ENCODE peak calls at places on chromosome 7, in five cellular contexts. One of them, this sample, is unnamed.

GRCh38 chr7:86943447-86943846 is 116.0 kb downstream of the ELAPOR2 start:
- DNase-seq in EL: no peak
- DNase-seq in natural killer cell treated with Interleukin-12 subunit alpha and Interleukin-12 subunit beta and Interleukin-15 and Interleukin-18, amount 100 ng/mL, for 72 hours: no peak
- DNase-seq in EH: no peak
- DNase-seq in hepatocyte: no peak
- DNase-seq in this sample: no peak

GRCh38 chr7:2143450-2143849 is 89.3 kb downstream of the MAD1L1 start:
- DNase-seq in EH: no peak
- DNase-seq in natural killer cell treated with Interleukin-12 subunit alpha and Interleukin-12 subunit beta and Interleukin-15 and Interleukin-18, amount 100 ng/mL, for 72 hours: no peak
- DNase-seq in hepatocyte: no peak
- DNase-seq in EL: no peak
- DNase-seq in this sample: no peak

GRCh38 chr7:69434350-69434749 is 163.9 kb upstream of the AUTS2 start:
- DNase-seq in natural killer cell treated with Interleukin-12 subunit alpha and Interleukin-12 subunit beta and Interleukin-15 and Interleukin-18, amount 100 ng/mL, for 72 hours: no peak
- DNase-seq in EH: no peak
- DNase-seq in EL: no peak
- DNase-seq in hepatocyte: no peak
- DNase-seq in this sample: peak; percentile 5

GRCh38 chr7:148856035-148856881 is 27.8 kb downstream of the EZH2 start:
- DNase-seq in natural killer cell treated with Interleukin-12 subunit alpha and Interleukin-12 subunit beta and Interleukin-15 and Interleukin-18, amount 100 ng/mL, for 72 hours: no peak
- DNase-seq in EH: peak; percentile 38
- DNase-seq in hepatocyte: peak; percentile 27
- DNase-seq in EL: peak; percentile 18
- DNase-seq in this sample: peak; percentile 58

GRCh38 chr7:140206963-140207362 is 30.2 kb upstream of the KDM7A start:
- DNase-seq in EL: no peak
- DNase-seq in hepatocyte: no peak
- DNase-seq in EH: no peak
- DNase-seq in natural killer cell treated with Interleukin-12 subunit alpha and Interleukin-12 subunit beta and Interleukin-15 and Interleukin-18, amount 100 ng/mL, for 72 hours: no peak
- DNase-seq in this sample: no peak

GRCh38 chr7:141053626-141054025 is 20.2 kb upstream of the TMEM178B start:
- DNase-seq in natural killer cell treated with Interleukin-12 subunit alpha and Interleukin-12 subunit beta and Interleukin-15 and Interleukin-18, amount 100 ng/mL, for 72 hours: peak; percentile 94
- DNase-seq in hepatocyte: no peak
- DNase-seq in EL: peak; percentile 74
- DNase-seq in EH: peak; percentile 12
- DNase-seq in this sample: no peak

GRCh38 chr7:101527844-101528667 is 101.0 kb downstream of the MYL10 start:
- DNase-seq in hepatocyte: no peak
- DNase-seq in EL: peak; percentile 77
- DNase-seq in natural killer cell treated with Interleukin-12 subunit alpha and Interleukin-12 subunit beta and Interleukin-15 and Interleukin-18, amount 100 ng/mL, for 72 hours: no peak
- DNase-seq in EH: peak; percentile 92
- DNase-seq in this sample: peak; percentile 8

GRCh38 chr7:136947347-136947746 is 78.9 kb downstream of the CHRM2 start:
- DNase-seq in natural killer cell treated with Interleukin-12 subunit alpha and Interleukin-12 subunit beta and Interleukin-15 and Interleukin-18, amount 100 ng/mL, for 72 hours: no peak
- DNase-seq in hepatocyte: no peak
- DNase-seq in EH: peak; percentile 57
- DNase-seq in EL: peak; percentile 61
- DNase-seq in this sample: no peak

GRCh38 chr7:106126170-106126938 is 14.2 kb upstream of the SYPL1 start:
- DNase-seq in EH: peak; percentile 75
- DNase-seq in hepatocyte: no peak
- DNase-seq in natural killer cell treated with Interleukin-12 subunit alpha and Interleukin-12 subunit beta and Interleukin-15 and Interleukin-18, amount 100 ng/mL, for 72 hours: no peak
- DNase-seq in EL: peak; percentile 72
- DNase-seq in this sample: peak; percentile 59

GRCh38 chr7:151311294-151311864 is 30.2 kb upstream of the NUB1 start:
- DNase-seq in hepatocyte: no peak
- DNase-seq in EH: no peak
- DNase-seq in natural killer cell treated with Interleukin-12 subunit alpha and Interleukin-12 subunit beta and Interleukin-15 and Interleukin-18, amount 100 ng/mL, for 72 hours: no peak
- DNase-seq in EL: no peak
- DNase-seq in this sample: peak; percentile 61

GRCh38 chr7:36806897-36807296 is 82.6 kb upstream of the AOAH start:
- DNase-seq in EH: no peak
- DNase-seq in natural killer cell treated with Interleukin-12 subunit alpha and Interleukin-12 subunit beta and Interleukin-15 and Interleukin-18, amount 100 ng/mL, for 72 hours: no peak
- DNase-seq in EL: no peak
- DNase-seq in hepatocyte: no peak
- DNase-seq in this sample: no peak

GRCh38 chr7:17369686-17370426 is 71.4 kb downstream of the AHR start:
- DNase-seq in hepatocyte: peak; percentile 74
- DNase-seq in EL: peak; percentile 83
- DNase-seq in natural killer cell treated with Interleukin-12 subunit alpha and Interleukin-12 subunit beta and Interleukin-15 and Interleukin-18, amount 100 ng/mL, for 72 hours: no peak
- DNase-seq in EH: peak; percentile 88
- DNase-seq in this sample: peak; percentile 89

GRCh38 chr7:4037877-4038276 is 644.2 kb upstream of the FOXK1 start:
- DNase-seq in natural killer cell treated with Interleukin-12 subunit alpha and Interleukin-12 subunit beta and Interleukin-15 and Interleukin-18, amount 100 ng/mL, for 72 hours: no peak
- DNase-seq in hepatocyte: no peak
- DNase-seq in EH: no peak
- DNase-seq in EL: no peak
- DNase-seq in this sample: no peak

GRCh38 chr7:54969190-54969967 is 49.4 kb upstream of the EGFR start:
- DNase-seq in EL: peak; percentile 37
- DNase-seq in hepatocyte: no peak
- DNase-seq in natural killer cell treated with Interleukin-12 subunit alpha and Interleukin-12 subunit beta and Interleukin-15 and Interleukin-18, amount 100 ng/mL, for 72 hours: no peak
- DNase-seq in EH: peak; percentile 41
- DNase-seq in this sample: no peak

This sample was measured in KBM-7.